ENCODE peak calls at places on chromosomes 11 and 22, in four cellular contexts. O is ascending aorta, T is pancreas, C is endothelial cell. F is an unnamed sample.
A peak's percentile ranks its signal among the peaks of the same experiment; 100 is the strongest.

GRCh38 chr11:20110908-20111669 is 49.2 kb downstream of the DBX1 start:
- DNase-seq in C (peak; percentile 45), O (no peak), T (peak; percentile 64), F (peak; percentile 68)

GRCh38 chr11:11349051-11349450 is 4.0 kb downstream of the CSNK2A3 start:
- DNase-seq in O (no peak), C (no peak), T (no peak), F (no peak)

GRCh38 chr11:111327908-111328624 is 29.7 kb downstream of the POU2AF3 start:
- DNase-seq in T (peak; percentile 94), O (no peak), C (no peak), F (no peak)

GRCh38 chr22:48249721-48250268 is 1487.3 kb downstream of the TBC1D22A start:
- DNase-seq in T (no peak), C (no peak), O (no peak), F (no peak)

GRCh38 chr11:99325807-99326206 is 305.1 kb downstream of the CNTN5 start:
- DNase-seq in C (no peak), O (no peak), T (no peak), F (no peak)

GRCh38 chr11:102453921-102454320 is 1.4 kb upstream of the TMEM123 start:
- DNase-seq in O (no peak), C (no peak), T (no peak), F (no peak)

GRCh38 chr11:72793081-72793451 is 781 bp downstream of the STARD10 start:
- DNase-seq in T (no peak), O (no peak), C (no peak), F (no peak)

GRCh38 chr11:102799656-102800339 is 1.8 kb upstream of the MMP1 start:
- DNase-seq in C (no peak), O (no peak), T (no peak), F (no peak)

GRCh38 chr11:57515332-57516060 is at the start of gene SLC43A1:
- DNase-seq in C (peak; percentile 38), T (peak; percentile 82), O (no peak), F (peak; percentile 73)

GRCh38 chr11:60515144-60515855 is at the start of gene MS4A13:
- DNase-seq in C (no peak), T (no peak), O (no peak), F (no peak)

GRCh38 chr11:134224710-134225662 is 515 bp downstream of the VPS26B start:
- DNase-seq in C (peak; percentile 50), T (peak; percentile 37), O (no peak), F (peak; percentile 26)

GRCh38 chr11:103947566-103947919 is 88.9 kb upstream of the DDI1 start:
- DNase-seq in C (no peak), T (no peak), O (no peak), F (no peak)

GRCh38 chr22:36860821-36861659 is at the start of gene NCF4:
- DNase-seq in O (peak; percentile 60), T (no peak), C (no peak), F (peak; percentile 86)

GRCh38 chr11:34166806-34167740 is 61.6 kb downstream of the NAT10 start:
- DNase-seq in O (no peak), C (no peak), T (no peak), F (no peak)

GRCh38 chr11:112082729-112083128 is 3.8 kb downstream of the TIMM8B start:
- DNase-seq in C (no peak), T (no peak), O (no peak), F (no peak)

GRCh38 chr22:36419177-36419911 is 31.6 kb upstream of the MYH9 start:
- DNase-seq in C (no peak), O (no peak), T (no peak), F (no peak)

GRCh38 chr11:92980291-92980690 is 10.8 kb downstream of the MTNR1B start:
- DNase-seq in C (no peak), T (no peak), O (no peak), F (no peak)

GRCh38 chr22:22810471-22810870 is 77.1 kb upstream of the IGLL5 start:
- DNase-seq in O (no peak), C (no peak), T (no peak), F (no peak)

GRCh38 chr11:15194671-15195415 is 80.1 kb downstream of the INSC start:
- DNase-seq in O (no peak), C (no peak), T (peak; percentile 14), F (no peak)

GRCh38 chr11:123365955-123366354 is 64.1 kb upstream of the GRAMD1B start:
- DNase-seq in T (no peak), O (no peak), C (no peak), F (no peak)

GRCh38 chr11:125569913-125570621 is 790 bp downstream of the EI24 start:
- DNase-seq in T (peak; percentile 63), O (no peak), C (no peak), F (peak; percentile 39)

GRCh38 chr11:31246451-31247165 is 122.9 kb downstream of the DCDC1 start:
- DNase-seq in C (no peak), T (no peak), O (no peak), F (no peak)

GRCh38 chr11:95695181-95695580 is 94.4 kb downstream of the FAM76B start:
- DNase-seq in O (no peak), C (no peak), T (no peak), F (no peak)

GRCh38 chr22:39546889-39547586 is 14.5 kb upstream of the RPS19BP1 start:
- DNase-seq in C (no peak), T (no peak), O (no peak), F (no peak)

GRCh38 chr11:69010964-69011623 is 2.0 kb downstream of the MRGPRF start:
- DNase-seq in C (peak; percentile 50), T (peak; percentile 56), O (no peak), F (peak; percentile 56)

GRCh38 chr11:12111482-12112149 is 1.2 kb downstream of the MICAL2 start:
- DNase-seq in T (no peak), C (no peak), O (no peak), F (no peak)

GRCh38 chr22:46064966-46065666 is 85.2 kb upstream of the PPARA start:
- DNase-seq in C (no peak), T (no peak), O (no peak), F (no peak)

GRCh38 chr11:12961615-12962014 is 47.5 kb upstream of the RASSF10 start:
- DNase-seq in T (no peak), C (no peak), O (no peak), F (no peak)

GRCh38 chr11:11789735-11790369 is 51.9 kb upstream of the USP47 start:
- DNase-seq in C (peak; percentile 26), T (no peak), O (no peak), F (no peak)

GRCh38 chr11:132992838-132993680 is 539.2 kb downstream of the OPCML start:
- DNase-seq in O (no peak), T (no peak), C (peak; percentile 19), F (no peak)

GRCh38 chr11:21861314-21861713 is 331.6 kb upstream of the ANO5 start:
- DNase-seq in T (no peak), O (no peak), C (no peak), F (no peak)

GRCh38 chr11:61049854-61050253 is 52.4 kb upstream of the CD5 start:
- DNase-seq in O (no peak), C (no peak), T (no peak), F (no peak)

GRCh38 chr11:68315581-68315920 is 3.2 kb downstream of the LRP5 start:
- DNase-seq in T (no peak), O (no peak), C (no peak), F (no peak)

GRCh38 chr22:17266261-17266971 is 47.2 kb upstream of the ADA2 start:
- DNase-seq in C (peak; percentile 30), O (no peak), T (peak; percentile 36), F (no peak)

GRCh38 chr11:91248199-91248807 is 976.3 kb upstream of the FAT3 start:
- DNase-seq in O (no peak), T (peak; percentile 12), C (peak; percentile 35), F (no peak)

GRCh38 chr11:65524010-65524746 is 705 bp upstream of the SCYL1 start:
- DNase-seq in C (no peak), T (peak; percentile 61), O (no peak), F (peak; percentile 23)

DNA sequence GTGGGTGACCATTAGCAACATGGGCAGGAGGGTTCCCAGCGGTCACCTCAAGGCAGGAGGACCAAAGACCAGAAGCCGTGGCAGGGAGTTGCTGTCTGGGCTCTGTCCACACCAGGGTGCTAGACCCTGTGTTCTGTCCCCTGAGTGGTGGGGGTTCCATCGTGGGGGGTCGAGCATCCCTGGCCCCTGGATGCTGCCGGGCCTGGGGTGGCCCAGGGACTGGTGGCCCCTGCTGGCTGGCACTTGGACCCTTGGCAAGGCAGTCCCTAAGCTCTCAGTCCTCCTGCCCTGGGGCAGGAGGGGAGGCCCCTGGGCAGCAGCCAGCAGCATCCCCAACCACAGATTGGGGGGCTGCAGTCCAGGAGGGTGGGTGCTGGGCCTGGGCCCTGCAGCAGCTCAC is 13.4 kb upstream of the ARHGAP8 start:
- DNase-seq in C (no peak), O (no peak), T (no peak), F (no peak)
- TF ChIP-seq CTCF in C (no peak), O (no peak), T (no peak), F (no peak)

DNA sequence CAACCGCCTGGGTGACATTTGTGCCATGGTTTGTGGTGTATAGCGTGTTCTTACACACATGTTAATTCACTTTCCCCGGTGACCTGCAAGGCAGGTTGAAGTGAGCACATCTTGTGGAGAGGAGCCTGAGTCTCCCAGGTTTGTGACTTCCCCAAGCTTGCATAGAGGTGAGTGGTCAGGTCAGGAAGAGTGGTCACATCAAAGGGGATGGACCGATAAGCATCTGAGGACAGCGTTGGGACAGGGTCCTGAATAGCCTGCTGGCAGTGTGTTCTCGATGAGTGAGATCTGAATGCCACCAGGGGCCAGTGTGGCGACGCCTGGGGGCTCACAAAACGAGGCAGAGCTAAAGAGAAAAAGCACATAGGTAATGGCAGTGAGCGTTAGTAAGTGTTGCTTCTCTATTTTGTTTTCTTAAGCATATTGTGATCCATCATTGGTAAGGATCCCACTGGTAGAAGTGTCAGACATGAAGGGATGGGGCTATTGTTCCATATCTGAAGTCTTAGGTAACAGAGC is 154.6 kb downstream of the GRIK4 start:
- DNase-seq in T (no peak), C (no peak), O (no peak), F (no peak)
- TF ChIP-seq CTCF in T (no peak), C (no peak), O (no peak), F (no peak)

DNA sequence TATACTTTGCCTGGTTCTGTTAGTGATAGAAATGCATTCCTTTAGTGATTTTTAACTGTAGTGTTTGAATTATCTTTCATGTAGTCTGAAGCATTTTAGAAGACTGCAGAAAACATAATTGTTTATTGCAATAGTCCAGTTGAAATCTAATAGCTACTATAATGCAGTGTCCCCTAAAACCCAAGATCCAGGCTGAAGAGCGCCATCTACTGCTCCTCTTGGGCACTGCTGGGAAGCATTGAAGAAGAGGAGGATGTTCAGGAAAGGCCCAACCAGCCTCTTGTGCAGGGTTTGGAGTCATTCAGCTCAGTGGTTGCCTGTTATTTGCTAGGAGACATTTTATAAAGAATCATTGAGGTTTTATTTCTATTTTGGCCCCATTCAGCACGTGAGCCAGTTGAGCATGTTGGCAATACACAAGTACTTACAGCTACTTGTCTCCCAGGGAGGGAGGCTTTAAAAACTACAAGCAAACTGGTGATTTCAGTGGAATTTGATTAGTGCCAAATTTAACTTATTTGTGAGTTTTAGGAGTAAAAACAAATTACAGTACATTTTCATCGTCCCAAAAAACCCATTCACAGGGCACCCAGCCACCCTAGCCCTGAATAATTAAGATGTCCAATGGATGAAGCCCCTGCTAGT is 74.9 kb upstream of the HORMAD2 start:
- DNase-seq in T (peak; percentile 80), O (no peak), C (peak; percentile 74), F (peak; percentile 68)
- TF ChIP-seq CTCF in T (peak; percentile 90), O (peak; percentile 95), C (peak; percentile 85), F (peak; percentile 98)

DNA sequence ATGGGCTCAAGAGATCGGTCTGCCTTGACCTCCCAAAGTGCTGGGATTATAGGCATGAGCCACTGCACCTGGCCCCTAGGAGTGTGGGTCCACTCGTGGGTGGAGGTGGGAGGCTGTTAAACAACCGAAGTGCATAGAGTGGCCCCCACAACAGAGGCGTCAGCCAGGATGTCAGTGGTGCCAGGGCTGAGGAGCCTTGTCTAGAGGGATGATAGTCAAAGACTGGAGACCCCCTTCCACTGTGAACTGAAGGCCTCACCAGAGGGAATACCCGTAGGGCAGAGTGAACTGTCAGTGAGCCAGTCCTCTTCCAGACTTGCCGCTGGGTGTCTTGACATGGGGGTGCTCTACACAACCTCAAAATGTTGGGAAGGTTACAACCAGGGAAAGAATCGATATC is 38.2 kb downstream of the AP2A2 start:
- DNase-seq in C (no peak), O (no peak), T (no peak), F (no peak)
- TF ChIP-seq CTCF in C (no peak), O (no peak), T (no peak), F (no peak)